ENCODE peak calls at places on chromosomes 2 and 18, in four cellular contexts. D is HepG2, V is suprapubic skin, T is A549. N is an unnamed sample.

GRCh38 chr18:2774669-2775068 is 72.1 kb upstream of the EMILIN2 start:
- DNase-seq in D (no peak), V (no peak), T (no peak), N (no peak)

GRCh38 chr2:159612255-159612901 is 4.0 kb downstream of the BAZ2B start:
- DNase-seq in T (no peak), D (no peak), V (no peak), N (no peak)

GRCh38 chr2:119196301-119197124 is 27.1 kb upstream of the STEAP3 start:
- DNase-seq in T (no peak), D (no peak), V (no peak), N (no peak)

GRCh38 chr2:150677561-150677960 is 190.1 kb upstream of the RND3 start:
- DNase-seq in T (no peak), V (no peak), D (no peak), N (no peak)

GRCh38 chr2:179898873-179899272 is 37.5 kb upstream of the ZNF385B start:
- DNase-seq in T (no peak), D (peak), V (no peak), N (no peak)

GRCh38 chr2:210795506-210795905 is 239.1 kb downstream of the CPS1 start:
- DNase-seq in D (no peak), T (no peak), V (no peak), N (no peak)

GRCh38 chr2:140502951-140503630 is 1627.7 kb downstream of the LRP1B start:
- DNase-seq in T (no peak), V (no peak), D (no peak), N (no peak)

GRCh38 chr2:171316755-171317337 is 116.9 kb downstream of the METTL8 start:
- DNase-seq in D (no peak), V (no peak), T (no peak), N (no peak)

GRCh38 chr2:46644690-46645385 is 165.5 kb downstream of the TMEM247 start:
- DNase-seq in D (no peak), T (no peak), V (no peak), N (no peak)

GRCh38 chr18:79384151-79384807 is 11.5 kb upstream of the NFATC1 start:
- DNase-seq in V (peak), T (no peak), D (no peak), N (no peak)

GRCh38 chr2:102258386-102259074 is 52.8 kb upstream of the IL1RL1 start:
- DNase-seq in T (peak), D (no peak), V (no peak), N (no peak)

GRCh38 chr2:15631883-15632282 is 40.2 kb downstream of the DDX1 start:
- DNase-seq in V (no peak), D (no peak), T (no peak), N (no peak)

GRCh38 chr2:8016688-8017087 is 665.2 kb upstream of the ID2 start:
- DNase-seq in D (no peak), V (no peak), T (no peak), N (no peak)

GRCh38 chr2:28683100-28683706 is 68.4 kb upstream of the PPP1CB start:
- DNase-seq in V (peak), D (peak), T (peak), N (peak)

GRCh38 chr2:25810428-25810827 is 67.9 kb downstream of the ASXL2 start:
- DNase-seq in T (no peak), V (no peak), D (no peak), N (no peak)

GRCh38 chr2:68796306-68796905 is 61.8 kb downstream of the ARHGAP25 start:
- DNase-seq in T (no peak), V (no peak), D (no peak), N (no peak)

GRCh38 chr2:168220971-168221819 is 26.2 kb downstream of the STK39 start:
- DNase-seq in V (no peak), T (no peak), D (peak), N (no peak)

GRCh38 chr2:101446869-101447268 is 28.0 kb downstream of the RFX8 start:
- DNase-seq in D (no peak), V (no peak), T (no peak), N (no peak)

GRCh38 chr2:13413989-13414388 is 697.3 kb downstream of the TRIB2 start:
- DNase-seq in V (no peak), D (no peak), T (no peak), N (no peak)

GRCh38 chr2:98444436-98445166 is at the start of gene INPP4A:
- DNase-seq in T (peak), V (peak), D (peak), N (no peak)

GRCh38 chr2:237715459-237715947 is 83.1 kb upstream of the RBM44 start:
- DNase-seq in T (no peak), D (peak), V (no peak), N (no peak)

GRCh38 chr2:159119652-159120257 is 151.3 kb downstream of the TANC1 start:
- DNase-seq in T (no peak), D (no peak), V (no peak), N (no peak)

GRCh38 chr2:88828397-88829137 is 137.1 kb downstream of the RPIA start:
- DNase-seq in V (no peak), D (no peak), T (no peak), N (no peak)

GRCh38 chr18:37578886-37579513 is 13.4 kb upstream of the CELF4 start:
- DNase-seq in T (peak), V (no peak), D (peak), N (no peak)

GRCh38 chr2:200523158-200523557 is 2.8 kb upstream of the SGO2 start:
- DNase-seq in T (no peak), D (no peak), V (no peak), N (no peak)

GRCh38 chr2:181742908-181743722 is 62.8 kb upstream of the NEUROD1 start:
- DNase-seq in V (no peak), D (peak), T (peak), N (no peak)

GRCh38 chr2:177264209-177264538 is 353 bp downstream of the NFE2L2 start:
- DNase-seq in D (no peak), T (no peak), V (peak), N (no peak)

GRCh38 chr2:45233301-45233700 is 224.0 kb upstream of the SIX2 start:
- DNase-seq in D (no peak), V (no peak), T (no peak), N (no peak)

GRCh38 chr2:131048641-131049040 is 44.6 kb downstream of the FAM168B start:
- DNase-seq in D (no peak), V (no peak), T (no peak), N (no peak)

GRCh38 chr2:85999131-85999831 is 106.4 kb downstream of the POLR1A start:
- DNase-seq in D (no peak), T (no peak), V (peak), N (no peak)

GRCh38 chr2:85996591-85996990 is 107.8 kb upstream of the ST3GAL5 start:
- DNase-seq in T (no peak), D (no peak), V (peak), N (no peak)

GRCh38 chr2:86000131-86000937 is 105.4 kb downstream of the POLR1A start:
- DNase-seq in T (no peak), V (peak), D (no peak), N (no peak)

GRCh38 chr2:85997016-85997970 is 108.4 kb downstream of the POLR1A start:
- DNase-seq in T (no peak), V (peak), D (no peak), N (peak)

DNA sequence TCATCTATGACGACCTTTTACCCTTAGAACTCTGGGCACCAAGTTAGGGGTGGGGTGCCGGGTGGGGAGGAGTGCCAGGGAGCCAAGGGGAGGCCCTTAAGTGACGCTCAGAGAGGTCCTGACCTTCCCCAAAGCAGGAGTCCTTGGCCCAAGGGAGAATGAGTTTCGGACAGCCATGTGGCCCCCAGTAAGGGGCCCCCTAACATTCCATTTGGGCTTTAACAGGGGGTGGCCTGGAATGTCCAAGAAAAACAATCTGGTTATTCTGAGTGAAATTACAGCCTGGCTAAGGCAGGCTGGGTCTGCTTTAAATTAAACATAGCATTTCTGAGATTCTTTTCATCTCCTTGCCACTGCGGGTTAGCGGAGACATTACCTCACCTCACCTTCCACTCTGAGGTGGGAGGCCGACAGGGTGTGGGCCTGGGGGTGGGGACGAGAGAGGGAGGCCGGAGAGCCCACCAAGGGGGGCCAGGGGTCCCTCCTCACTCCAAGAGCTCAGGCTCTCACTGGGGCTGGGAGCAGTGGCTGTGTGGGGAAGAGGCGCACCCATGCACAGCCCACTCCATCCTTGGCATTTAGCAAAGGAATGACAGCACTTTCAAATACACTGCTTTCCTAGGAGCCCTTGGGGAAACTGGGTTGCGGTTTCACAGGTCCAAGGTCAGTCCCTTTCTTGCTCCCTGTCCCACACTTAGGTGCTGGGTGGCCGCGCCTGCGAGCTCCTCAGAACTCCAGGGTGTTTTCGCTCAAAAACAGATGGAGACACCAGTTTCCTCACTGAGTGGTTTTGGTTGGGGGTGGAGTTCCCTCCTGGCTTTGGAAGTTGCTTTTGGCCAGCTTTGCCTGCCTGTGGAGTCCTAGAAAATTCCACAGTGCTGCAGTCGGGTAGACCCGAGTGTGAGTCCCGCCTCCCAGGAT is 107.4 kb downstream of the POLR1A start:
- DNase-seq in T (no peak), D (no peak), V (peak), N (peak)
- H3K4me3 ChIP-seq in T (no peak), D (no peak), V (no peak), N (no peak)

DNA sequence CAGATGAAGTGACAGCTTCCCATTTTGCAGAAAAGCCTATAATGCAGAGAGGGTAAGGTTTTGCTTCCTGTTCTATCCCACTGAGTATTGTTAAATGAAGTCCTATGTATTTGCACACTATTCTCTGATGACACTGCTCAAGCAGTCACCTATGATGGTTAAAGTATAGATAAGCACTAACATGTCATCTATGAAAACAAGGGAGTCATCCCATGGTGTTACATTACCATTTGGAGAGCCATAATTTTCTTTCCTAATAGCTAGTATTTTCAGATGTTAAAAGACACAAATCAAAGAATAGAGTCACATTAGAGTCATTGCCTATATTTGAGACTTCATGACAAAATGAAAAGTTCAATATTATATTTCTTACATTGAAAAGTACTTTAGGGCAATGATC is 42.8 kb upstream of the GRB14 start:
- DNase-seq in V (no peak), T (no peak), D (no peak), N (no peak)
- TF ChIP-seq EP300 in V (no peak), T (no peak), D (no peak), N (no peak)

GRCh38 chr2:209579236-209579749 is 155.4 kb downstream of the MAP2 start:
- DNase-seq in T (no peak), V (no peak), D (no peak), N (no peak)
- H3K4me3 ChIP-seq in T (no peak), V (peak), D (no peak), N (peak)

DNA sequence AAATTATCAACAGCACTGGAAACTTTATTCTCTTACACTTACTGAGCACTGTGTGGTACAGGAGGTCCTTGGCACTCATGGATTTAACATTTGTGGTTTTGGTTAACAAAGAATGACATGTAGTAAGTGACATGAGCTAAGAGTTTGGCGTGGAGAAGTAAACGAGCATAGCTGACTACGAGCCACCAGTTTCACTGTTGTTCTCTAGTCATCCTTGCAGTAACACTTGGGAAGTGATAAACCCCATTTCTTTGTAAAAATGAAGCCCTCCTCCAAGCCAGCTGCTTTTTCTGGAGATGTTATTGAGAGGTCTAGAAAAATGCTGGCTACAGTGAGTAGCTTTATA is 32.7 kb downstream of the QPCT start:
- DNase-seq in D (no peak), V (no peak), T (no peak), N (peak)
- TF ChIP-seq EP300 in D (no peak), V (no peak), T (no peak), N (no peak)

DNA sequence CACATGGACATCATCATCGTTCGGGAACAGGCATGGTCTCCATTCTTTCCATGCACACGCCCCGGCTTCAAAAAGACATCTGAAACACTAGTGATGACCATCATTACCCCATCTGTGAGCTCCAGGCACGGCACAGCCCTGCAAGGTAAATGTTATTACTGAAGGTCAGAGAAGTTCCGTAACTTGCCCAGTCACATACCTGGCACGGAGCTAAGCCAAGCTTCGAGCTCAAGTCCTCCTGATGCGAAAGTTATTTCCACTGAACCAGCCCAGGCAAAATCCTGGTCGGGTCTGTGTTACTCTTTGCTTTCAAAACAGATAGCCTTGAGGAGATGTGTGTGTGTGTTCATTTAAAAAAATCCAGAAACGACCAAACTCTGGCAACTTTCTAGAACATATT is 22.8 kb downstream of the FHL2 start:
- DNase-seq in D (no peak), V (no peak), T (no peak), N (no peak)
- H3K4me3 ChIP-seq in D (no peak), V (no peak), T (no peak), N (no peak)